ENCODE peak calls at places on chromosomes 1 and 21, in ten cellular contexts. H is body of pancreas; R is CD8-positive, alpha-beta T cell; C is stomach; X is GM12878; O is tibial nerve; B is PC-9; P is pancreas; Q is heart left ventricle; U is psoas muscle. E is an unnamed sample.

GRCh38 chr1:233617025-233617424 is 3.1 kb downstream of the KCNK1 start:
- DNase-seq in H (no peak), R (no peak), C (no peak), X (no peak), O (no peak), B (no peak), P (no peak), Q (no peak), U (no peak), E (no peak)

GRCh38 chr1:174964261-174964984 is 35.3 kb upstream of the CACYBP start:
- DNase-seq in H (no peak), R (no peak), C (no peak), X (no peak), O (no peak), B (peak; percentile 97), P (no peak), Q (no peak), U (no peak), E (no peak)

GRCh38 chr1:160277987-160278386 is 6.9 kb downstream of the PEX19 start:
- DNase-seq in H (no peak), R (no peak), C (no peak), X (no peak), O (no peak), B (no peak), P (no peak), Q (no peak), U (no peak), E (no peak)

GRCh38 chr1:204151562-204152309 is at the start of gene ETNK2:
- DNase-seq in H (peak; percentile 70), R (peak; percentile 26), C (peak; percentile 39), X (no peak), O (peak; percentile 42), B (no peak), P (peak; percentile 87), Q (peak; percentile 68), U (peak; percentile 71), E (peak; percentile 47)

GRCh38 chr1:30551603-30552002 is 171.8 kb downstream of the MATN1 start:
- DNase-seq in H (no peak), R (no peak), C (no peak), X (no peak), O (no peak), B (no peak), P (peak; percentile 23), Q (no peak), U (no peak), E (no peak)

GRCh38 chr1:86848654-86849053 is 65.3 kb downstream of the SELENOF start:
- DNase-seq in H (no peak), R (no peak), C (no peak), X (no peak), O (no peak), B (no peak), P (no peak), Q (no peak), U (no peak), E (no peak)

GRCh38 chr21:45326834-45327457 is 39.3 kb upstream of the POFUT2 start:
- DNase-seq in H (peak; percentile 11), R (no peak), C (no peak), X (no peak), O (no peak), B (no peak), P (peak; percentile 43), Q (peak; percentile 26), U (no peak), E (no peak)

GRCh38 chr1:93625582-93626327 is 55.9 kb downstream of the BCAR3 start:
- DNase-seq in H (no peak), R (no peak), C (no peak), X (no peak), O (no peak), B (peak; percentile 72), P (no peak), Q (peak; percentile 61), U (no peak), E (no peak)

GRCh38 chr1:26164036-26164927 is 4.5 kb downstream of the C1orf232 start:
- DNase-seq in H (peak; percentile 48), R (no peak), C (peak; percentile 53), X (no peak), O (no peak), B (no peak), P (peak; percentile 85), Q (peak; percentile 64), U (peak; percentile 45), E (no peak)

GRCh38 chr1:35557118-35557610 is at the start of gene KIAA0319L:
- DNase-seq in H (peak; percentile 85), R (no peak), C (peak; percentile 88), X (no peak), O (no peak), B (peak; percentile 60), P (peak; percentile 90), Q (peak; percentile 94), U (peak; percentile 91), E (peak; percentile 91)

GRCh38 chr1:35555601-35556477 is 1.4 kb downstream of the KIAA0319L start:
- DNase-seq in H (no peak), R (no peak), C (no peak), X (no peak), O (no peak), B (no peak), P (no peak), Q (no peak), U (no peak), E (no peak)

GRCh38 chr1:35555212-35555584 is 2.0 kb downstream of the KIAA0319L start:
- DNase-seq in H (no peak), R (no peak), C (no peak), X (no peak), O (no peak), B (no peak), P (no peak), Q (no peak), U (no peak), E (no peak)

GRCh38 chr1:35556494-35557117 is 597 bp downstream of the KIAA0319L start:
- DNase-seq in H (no peak), R (no peak), C (no peak), X (no peak), O (no peak), B (no peak), P (no peak), Q (no peak), U (no peak), E (no peak)

DNA sequence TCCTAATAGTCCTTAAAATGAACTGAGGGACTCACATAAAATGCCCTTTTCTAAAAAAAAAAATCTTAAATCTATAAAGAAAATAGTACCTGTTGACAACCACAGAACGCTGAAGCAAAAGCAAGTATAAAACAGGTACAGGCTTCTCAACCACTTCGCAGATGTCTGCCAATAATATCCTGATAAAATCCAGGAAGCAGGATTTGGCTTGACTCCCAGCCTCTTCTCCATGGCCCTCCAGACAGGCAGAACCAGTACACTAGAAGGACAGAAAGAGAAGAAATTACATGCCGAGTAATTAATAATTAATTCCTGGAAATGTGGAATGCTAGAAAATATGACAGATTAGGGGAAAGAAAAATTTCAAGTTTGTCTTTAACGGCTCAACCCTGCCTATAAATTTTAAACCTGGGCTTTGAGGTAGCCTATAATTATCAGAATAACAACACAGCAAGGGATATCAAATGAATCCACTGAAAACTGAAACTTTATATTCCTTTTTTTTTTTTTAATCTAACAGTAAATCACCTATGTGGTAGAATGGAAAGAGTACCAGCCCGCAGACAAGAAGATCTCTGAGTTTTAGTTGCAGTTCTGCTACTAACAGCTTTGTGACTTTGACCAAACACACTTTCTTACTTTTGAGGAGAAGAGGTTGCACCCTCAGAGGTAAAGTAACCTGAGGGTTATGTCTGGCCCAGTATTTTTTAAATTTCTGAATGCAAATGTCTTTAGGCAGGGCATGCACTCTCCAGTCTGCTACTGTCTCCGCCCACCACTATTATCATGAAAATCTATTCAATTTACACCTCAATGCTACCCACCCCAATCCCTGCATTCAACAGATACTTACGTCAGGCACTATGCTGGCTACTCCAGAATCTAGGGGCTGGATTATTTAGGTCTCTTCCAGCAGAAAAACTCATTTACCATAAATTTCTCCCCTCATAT is 2.7 kb downstream of the KIAA0319L start:
- DNase-seq in H (peak; percentile 72), R (no peak), C (peak; percentile 75), X (no peak), O (no peak), B (no peak), P (no peak), Q (no peak), U (no peak), E (peak; percentile 73)
- H3K27ac ChIP-seq in H (peak overlapping the region; percentile 99), R (no peak overlapping the region), C (peak overlapping the region; percentile 97), X (no peak overlapping the region), O (peak overlapping the region; percentile 98), B (no peak overlapping the region), P (peak overlapping the region; percentile 99), Q (peak overlapping the region; percentile 10), U (peak overlapping the region; percentile 99), E (no peak overlapping the region)

GRCh38 chr1:12182410-12182946 is 15.7 kb downstream of the TNFRSF1B start:
- DNase-seq in H (no peak), R (no peak), C (no peak), X (no peak), O (no peak), B (no peak), P (no peak), Q (no peak), U (no peak), E (no peak)
- H3K4me1 ChIP-seq in H (peaks cover 22% of the 10 kb centered on the region), R (peaks cover 35% of the 10 kb centered on the region), C (peaks cover 98% of the 10 kb centered on the region), X (peaks cover 37% of the 10 kb centered on the region), O (peaks cover 72% of the 10 kb centered on the region), B (peaks cover 10% of the 10 kb centered on the region), P (no peaks in the 10 kb centered on the region), Q (peaks cover 91% of the 10 kb centered on the region), U (peaks cover 15% of the 10 kb centered on the region), E (peaks cover 56% of the 10 kb centered on the region)

GRCh38 chr21:41363370-41364270 is 1.8 kb downstream of the MX2 start:
- DNase-seq in H (no peak), R (no peak), C (no peak), X (no peak), O (no peak), B (no peak), P (peak; percentile 36), Q (no peak), U (no peak), E (no peak)
- H3K27ac ChIP-seq in H (no peak overlapping the region), R (peak overlapping the region; percentile 98), C (peak overlapping the region; percentile 0), X (peak overlapping the region; percentile 89), O (no peak overlapping the region), B (no peak overlapping the region), P (no peak overlapping the region), Q (peak overlapping the region; percentile 97), U (no peak overlapping the region), E (no peak overlapping the region)

DNA sequence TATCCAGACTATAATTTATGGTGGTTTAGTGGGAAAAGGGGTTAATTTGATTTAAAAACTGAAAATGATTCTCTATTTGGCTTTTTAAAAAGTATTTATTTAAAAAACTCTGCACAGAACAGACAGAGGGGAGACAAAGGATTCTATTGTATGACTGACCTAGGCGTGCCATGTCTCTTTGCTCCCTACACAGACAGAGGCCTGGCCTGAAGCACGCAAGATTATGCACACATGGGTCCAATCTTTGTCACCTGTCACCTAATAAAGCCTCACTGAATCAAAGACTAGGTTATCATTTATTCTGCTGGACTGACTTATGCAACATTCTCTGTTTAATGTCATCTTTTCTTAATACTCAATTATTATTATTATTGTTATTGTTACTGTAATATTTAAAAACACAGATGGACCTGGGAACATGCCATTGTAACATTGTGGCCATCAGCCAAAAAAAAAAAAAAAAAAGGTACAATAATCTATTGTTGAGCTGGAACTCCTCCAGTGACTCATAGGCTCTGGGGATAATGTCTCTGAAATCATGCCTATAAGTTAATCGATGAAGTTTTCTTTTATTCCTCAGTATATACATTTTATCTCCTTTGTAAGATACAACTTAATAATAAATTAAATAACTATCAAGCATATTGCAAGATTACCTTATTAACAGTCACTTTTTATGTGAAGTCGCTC is 112.1 kb downstream of the RUNX1 start:
- DNase-seq in H (no peak), R (no peak), C (no peak), X (no peak), O (no peak), B (no peak), P (no peak), Q (no peak), U (no peak), E (no peak)
- H3K4me1 ChIP-seq in H (no peaks in the 10 kb centered on the region), R (peaks cover 60% of the 10 kb centered on the region), C (peaks cover 8% of the 10 kb centered on the region), X (peaks cover 5% of the 10 kb centered on the region), O (peaks cover 4% of the 10 kb centered on the region), B (peaks cover 7% of the 10 kb centered on the region), P (no peaks in the 10 kb centered on the region), Q (no peaks in the 10 kb centered on the region), U (no peaks in the 10 kb centered on the region), E (peaks cover 5% of the 10 kb centered on the region)

GRCh38 chr1:32394890-32395415 is 712 bp upstream of the BSDC1 start:
- DNase-seq in H (no peak), R (no peak), C (no peak), X (no peak), O (no peak), B (no peak), P (no peak), Q (no peak), U (no peak), E (no peak)
- H3K27ac ChIP-seq in H (peak overlapping the region; percentile 90), R (peak overlapping the region; percentile 86), C (peak overlapping the region; percentile 96), X (peak overlapping the region; percentile 76), O (peak overlapping the region; percentile 97), B (peak overlapping the region; percentile 59), P (peak overlapping the region; percentile 94), Q (peak overlapping the region; percentile 90), U (peak overlapping the region; percentile 93), E (peak overlapping the region; percentile 89)

E was measured in lung.